ENCODE peak calls at places on chromosomes 4 and X, in ten cellular contexts. One of them, this sample, is unnamed. For H3K4me1 and H3K27me3, the result is how much of the 10 kb centered on the place peaks cover.

GRCh38 chr4:99848576-99848975 is 31.9 kb downstream of the DAPP1 start:
- DNase-seq in IMR-90: no peak
- DNase-seq in neural progenitor cell: no peak
- DNase-seq in psoas muscle: no peak
- DNase-seq in heart left ventricle: no peak
- DNase-seq in hepatocyte: no peak
- DNase-seq in lower lobe of right lung: no peak
- DNase-seq in sigmoid colon: no peak
- DNase-seq in ovary: no peak
- DNase-seq in suprapubic skin: no peak
- DNase-seq in this sample: no peak

GRCh38 chrX:19805054-19805690 is 82.2 kb downstream of the SH3KBP1 start:
- DNase-seq in neural progenitor cell: no peak
- DNase-seq in suprapubic skin: no peak
- DNase-seq in psoas muscle: no peak
- DNase-seq in sigmoid colon: no peak
- DNase-seq in heart left ventricle: no peak
- DNase-seq in hepatocyte: no peak
- DNase-seq in lower lobe of right lung: no peak
- DNase-seq in ovary: no peak
- DNase-seq in IMR-90: no peak
- DNase-seq in this sample: no peak

GRCh38 chrX:52082578-52082977 is 13.6 kb upstream of the MAGED4B start:
- DNase-seq in ovary: no peak
- DNase-seq in heart left ventricle: no peak
- DNase-seq in neural progenitor cell: no peak
- DNase-seq in lower lobe of right lung: no peak
- DNase-seq in hepatocyte: no peak
- DNase-seq in psoas muscle: no peak
- DNase-seq in sigmoid colon: no peak
- DNase-seq in suprapubic skin: no peak
- DNase-seq in IMR-90: no peak
- DNase-seq in this sample: no peak

GRCh38 chr4:52750213-52750612 is 1.0 kb downstream of the ERVMER34-1 start:
- DNase-seq in sigmoid colon: no peak
- DNase-seq in ovary: no peak
- DNase-seq in IMR-90: no peak
- DNase-seq in lower lobe of right lung: no peak
- DNase-seq in neural progenitor cell: no peak
- DNase-seq in heart left ventricle: no peak
- DNase-seq in hepatocyte: no peak
- DNase-seq in psoas muscle: no peak
- DNase-seq in suprapubic skin: no peak
- DNase-seq in this sample: no peak

GRCh38 chr4:121728798-121729226 is 32.0 kb upstream of the ANXA5 start:
- DNase-seq in sigmoid colon: no peak
- DNase-seq in neural progenitor cell: no peak
- DNase-seq in psoas muscle: no peak
- DNase-seq in heart left ventricle: no peak
- DNase-seq in lower lobe of right lung: no peak
- DNase-seq in IMR-90: peak
- DNase-seq in suprapubic skin: no peak
- DNase-seq in ovary: no peak
- DNase-seq in hepatocyte: no peak
- DNase-seq in this sample: no peak

GRCh38 chrX:100413231-100413630 is 3.2 kb upstream of the PCDH19 start:
- DNase-seq in hepatocyte: peak
- DNase-seq in heart left ventricle: peak
- DNase-seq in lower lobe of right lung: no peak
- DNase-seq in neural progenitor cell: peak
- DNase-seq in sigmoid colon: no peak
- DNase-seq in psoas muscle: peak
- DNase-seq in ovary: peak
- DNase-seq in IMR-90: peak
- DNase-seq in suprapubic skin: no peak
- DNase-seq in this sample: peak

GRCh38 chrX:21734175-21734574 is 23.7 kb downstream of the SMPX start:
- DNase-seq in lower lobe of right lung: no peak
- DNase-seq in psoas muscle: no peak
- DNase-seq in IMR-90: no peak
- DNase-seq in neural progenitor cell: no peak
- DNase-seq in suprapubic skin: no peak
- DNase-seq in hepatocyte: peak
- DNase-seq in ovary: no peak
- DNase-seq in sigmoid colon: no peak
- DNase-seq in heart left ventricle: no peak
- DNase-seq in this sample: no peak

GRCh38 chrX:10126044-10126443 is 30.7 kb upstream of the CLCN4 start:
- DNase-seq in hepatocyte: no peak
- DNase-seq in suprapubic skin: no peak
- DNase-seq in neural progenitor cell: no peak
- DNase-seq in ovary: no peak
- DNase-seq in heart left ventricle: no peak
- DNase-seq in psoas muscle: no peak
- DNase-seq in lower lobe of right lung: peak
- DNase-seq in IMR-90: no peak
- DNase-seq in sigmoid colon: no peak
- DNase-seq in this sample: no peak

GRCh38 chr4:4859799-4860380 is 425 bp downstream of the MSX1 start:
- DNase-seq in IMR-90: no peak
- DNase-seq in neural progenitor cell: peak
- DNase-seq in lower lobe of right lung: no peak
- DNase-seq in heart left ventricle: no peak
- DNase-seq in sigmoid colon: no peak
- DNase-seq in psoas muscle: no peak
- DNase-seq in hepatocyte: peak
- DNase-seq in suprapubic skin: no peak
- DNase-seq in ovary: no peak
- DNase-seq in this sample: peak

GRCh38 chrX:118171354-118171753 is 54.7 kb upstream of the KLHL13 start:
- DNase-seq in sigmoid colon: no peak
- DNase-seq in psoas muscle: no peak
- DNase-seq in ovary: no peak
- DNase-seq in IMR-90: no peak
- DNase-seq in suprapubic skin: no peak
- DNase-seq in heart left ventricle: no peak
- DNase-seq in hepatocyte: peak
- DNase-seq in lower lobe of right lung: no peak
- DNase-seq in neural progenitor cell: no peak
- DNase-seq in this sample: no peak

GRCh38 chrX:118164138-118164537 is 47.5 kb upstream of the KLHL13 start:
- DNase-seq in lower lobe of right lung: no peak
- DNase-seq in ovary: no peak
- DNase-seq in psoas muscle: no peak
- DNase-seq in IMR-90: peak
- DNase-seq in heart left ventricle: no peak
- DNase-seq in sigmoid colon: no peak
- DNase-seq in suprapubic skin: no peak
- DNase-seq in hepatocyte: no peak
- DNase-seq in neural progenitor cell: no peak
- DNase-seq in this sample: no peak

GRCh38 chrX:118167361-118167760 is 50.8 kb upstream of the KLHL13 start:
- DNase-seq in heart left ventricle: no peak
- DNase-seq in suprapubic skin: no peak
- DNase-seq in lower lobe of right lung: no peak
- DNase-seq in IMR-90: no peak
- DNase-seq in sigmoid colon: no peak
- DNase-seq in psoas muscle: no peak
- DNase-seq in hepatocyte: no peak
- DNase-seq in ovary: no peak
- DNase-seq in neural progenitor cell: no peak
- DNase-seq in this sample: no peak
- H3K4me1 ChIP-seq in heart left ventricle: under half
- H3K4me1 ChIP-seq in suprapubic skin: under half
- H3K4me1 ChIP-seq in lower lobe of right lung: under half
- H3K4me1 ChIP-seq in IMR-90: under half
- H3K4me1 ChIP-seq in sigmoid colon: under half
- H3K4me1 ChIP-seq in psoas muscle: under half
- H3K4me1 ChIP-seq in hepatocyte: under half
- H3K4me1 ChIP-seq in ovary: under half
- H3K4me1 ChIP-seq in neural progenitor cell: under half
- H3K4me1 ChIP-seq in this sample: under half

GRCh38 chrX:132953358-132953757 is 5.1 kb downstream of the HS6ST2 start:
- DNase-seq in sigmoid colon: no peak
- DNase-seq in hepatocyte: no peak
- DNase-seq in IMR-90: no peak
- DNase-seq in psoas muscle: no peak
- DNase-seq in neural progenitor cell: peak
- DNase-seq in suprapubic skin: no peak
- DNase-seq in heart left ventricle: no peak
- DNase-seq in lower lobe of right lung: no peak
- DNase-seq in ovary: peak
- DNase-seq in this sample: no peak

GRCh38 chrX:132954323-132954722 is 4.1 kb downstream of the HS6ST2 start:
- DNase-seq in hepatocyte: no peak
- DNase-seq in suprapubic skin: no peak
- DNase-seq in neural progenitor cell: no peak
- DNase-seq in psoas muscle: no peak
- DNase-seq in lower lobe of right lung: no peak
- DNase-seq in heart left ventricle: no peak
- DNase-seq in sigmoid colon: no peak
- DNase-seq in IMR-90: no peak
- DNase-seq in ovary: no peak
- DNase-seq in this sample: no peak

GRCh38 chrX:132957211-132958085 is 981 bp downstream of the HS6ST2 start:
- DNase-seq in psoas muscle: peak
- DNase-seq in neural progenitor cell: peak
- DNase-seq in heart left ventricle: no peak
- DNase-seq in lower lobe of right lung: no peak
- DNase-seq in sigmoid colon: no peak
- DNase-seq in hepatocyte: peak
- DNase-seq in IMR-90: no peak
- DNase-seq in ovary: peak
- DNase-seq in suprapubic skin: no peak
- DNase-seq in this sample: peak

GRCh38 chrX:132956421-132957210 is 1.8 kb downstream of the HS6ST2 start:
- DNase-seq in sigmoid colon: no peak
- DNase-seq in lower lobe of right lung: no peak
- DNase-seq in ovary: peak
- DNase-seq in IMR-90: no peak
- DNase-seq in heart left ventricle: no peak
- DNase-seq in psoas muscle: peak
- DNase-seq in hepatocyte: peak
- DNase-seq in suprapubic skin: no peak
- DNase-seq in neural progenitor cell: peak
- DNase-seq in this sample: peak

GRCh38 chrX:132955710-132956109 is 2.7 kb downstream of the HS6ST2 start:
- DNase-seq in suprapubic skin: no peak
- DNase-seq in lower lobe of right lung: no peak
- DNase-seq in hepatocyte: no peak
- DNase-seq in neural progenitor cell: peak
- DNase-seq in sigmoid colon: no peak
- DNase-seq in ovary: peak
- DNase-seq in heart left ventricle: no peak
- DNase-seq in psoas muscle: no peak
- DNase-seq in IMR-90: no peak
- DNase-seq in this sample: no peak
- H3K27me3 ChIP-seq in suprapubic skin: under half
- H3K27me3 ChIP-seq in lower lobe of right lung: under half
- H3K27me3 ChIP-seq in hepatocyte: under half
- H3K27me3 ChIP-seq in neural progenitor cell: under half
- H3K27me3 ChIP-seq in sigmoid colon: under half
- H3K27me3 ChIP-seq in ovary: under half
- H3K27me3 ChIP-seq in heart left ventricle: under half
- H3K27me3 ChIP-seq in psoas muscle: under half
- H3K27me3 ChIP-seq in IMR-90: under half
- H3K27me3 ChIP-seq in this sample: under half

DNA sequence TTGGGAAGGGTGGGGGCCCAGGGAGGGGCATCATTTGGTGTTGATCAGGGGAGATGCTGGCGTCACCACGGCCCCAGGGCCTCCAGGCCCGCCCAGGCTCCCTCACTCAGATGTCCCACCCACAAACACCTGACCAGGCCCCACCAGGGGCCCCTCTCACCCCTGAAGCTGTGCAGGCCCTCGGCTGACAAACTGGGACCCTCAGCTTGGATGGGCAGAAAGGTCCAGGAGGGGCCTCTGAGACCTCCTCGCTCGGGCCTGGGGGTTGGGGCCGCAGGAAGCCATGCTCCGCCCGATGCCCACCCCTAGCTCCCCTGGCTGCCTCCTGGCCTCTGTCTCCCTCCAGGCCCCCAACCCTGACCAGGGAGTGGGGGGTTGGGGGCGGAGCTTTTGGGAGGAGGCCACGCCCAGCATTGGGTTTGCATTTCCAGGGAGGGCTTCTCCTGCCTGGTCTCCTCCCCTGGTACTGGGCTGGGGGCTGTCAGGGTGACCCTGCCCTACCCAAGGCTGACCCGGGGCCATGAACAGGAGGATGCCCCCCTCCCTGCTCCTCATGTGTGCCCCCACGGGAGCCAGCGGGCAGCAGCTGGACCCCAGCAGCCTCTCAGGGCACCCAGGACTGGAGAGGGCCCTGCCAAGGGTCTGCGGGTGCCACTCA is 33.4 kb upstream of the SPON2 start:
- DNase-seq in ovary: no peak
- DNase-seq in sigmoid colon: peak
- DNase-seq in neural progenitor cell: no peak
- DNase-seq in IMR-90: no peak
- DNase-seq in lower lobe of right lung: peak
- DNase-seq in suprapubic skin: peak
- DNase-seq in hepatocyte: no peak
- DNase-seq in heart left ventricle: no peak
- DNase-seq in psoas muscle: peak
- DNase-seq in this sample: no peak
- H3K4me1 ChIP-seq in ovary: under half
- H3K4me1 ChIP-seq in sigmoid colon: half or more
- H3K4me1 ChIP-seq in neural progenitor cell: under half
- H3K4me1 ChIP-seq in IMR-90: half or more
- H3K4me1 ChIP-seq in lower lobe of right lung: half or more
- H3K4me1 ChIP-seq in suprapubic skin: half or more
- H3K4me1 ChIP-seq in hepatocyte: half or more
- H3K4me1 ChIP-seq in heart left ventricle: under half
- H3K4me1 ChIP-seq in psoas muscle: under half
- H3K4me1 ChIP-seq in this sample: under half

DNA sequence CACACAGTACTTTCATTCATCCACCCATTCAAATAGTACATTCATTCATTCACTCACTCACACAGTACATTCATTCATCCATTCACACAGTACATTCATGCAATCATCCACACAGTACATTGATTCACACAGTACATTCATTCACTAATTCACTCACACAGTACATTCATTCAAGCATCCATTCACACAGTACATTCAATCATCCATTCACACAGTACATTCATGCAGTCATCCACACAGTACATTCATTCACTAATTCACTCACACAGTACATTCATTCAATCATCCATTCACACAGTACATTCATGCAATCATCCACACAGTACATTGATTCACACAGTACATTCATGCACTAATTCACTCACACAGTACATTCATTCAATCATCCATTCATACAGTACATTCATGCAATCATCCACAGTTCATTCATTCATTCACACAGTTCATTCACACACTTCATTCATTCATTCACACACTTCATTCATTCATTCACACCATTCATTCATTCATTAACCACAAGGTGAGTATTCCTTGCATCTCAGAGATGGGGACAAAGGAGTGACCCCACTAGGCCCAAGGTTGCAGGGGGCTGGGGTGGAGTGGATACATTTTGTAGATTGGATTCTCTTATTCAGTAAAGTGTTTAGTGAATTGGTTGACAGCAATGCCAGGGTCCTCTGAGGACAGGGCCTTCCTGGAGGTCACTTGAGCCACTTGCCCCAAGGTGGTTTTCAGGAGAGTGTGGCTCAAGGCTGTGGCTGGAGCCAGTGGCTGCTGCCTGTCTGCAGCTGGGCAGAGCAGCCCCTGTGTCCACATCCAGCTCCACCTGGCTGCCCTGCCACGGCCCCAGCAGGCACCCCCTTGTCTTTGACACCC is 4.3 kb upstream of the SPON2 start:
- DNase-seq in psoas muscle: no peak
- DNase-seq in IMR-90: no peak
- DNase-seq in hepatocyte: no peak
- DNase-seq in suprapubic skin: no peak
- DNase-seq in ovary: no peak
- DNase-seq in lower lobe of right lung: no peak
- DNase-seq in sigmoid colon: no peak
- DNase-seq in neural progenitor cell: no peak
- DNase-seq in heart left ventricle: no peak
- DNase-seq in this sample: no peak
- H3K27me3 ChIP-seq in psoas muscle: under half
- H3K27me3 ChIP-seq in IMR-90: under half
- H3K27me3 ChIP-seq in hepatocyte: under half
- H3K27me3 ChIP-seq in suprapubic skin: under half
- H3K27me3 ChIP-seq in ovary: under half
- H3K27me3 ChIP-seq in lower lobe of right lung: under half
- H3K27me3 ChIP-seq in sigmoid colon: under half
- H3K27me3 ChIP-seq in neural progenitor cell: under half
- H3K27me3 ChIP-seq in heart left ventricle: under half
- H3K27me3 ChIP-seq in this sample: under half